ENCODE peak calls at places on chromosomes 4 and X, in eight cellular contexts. One of them, this sample, is unnamed.

GRCh38 chr4:181662383-181662782 is 580.8 kb upstream of the TENM3 start:
- DNase-seq in DMS153: no peak
- DNase-seq in M059J: peak
- DNase-seq in transverse colon: no peak
- DNase-seq in psoas muscle: no peak
- DNase-seq in epithelial cell of esophagus: no peak
- DNase-seq in left cardiac atrium: no peak
- DNase-seq in activated T-cell treated with anti-CD3 and anti-CD28 coated beads for 1 hour: no peak
- DNase-seq in this sample: no peak

GRCh38 chr4:143282170-143282760 is 54.4 kb upstream of the GAB1 start:
- DNase-seq in DMS153: no peak
- DNase-seq in M059J: no peak
- DNase-seq in transverse colon: no peak
- DNase-seq in psoas muscle: no peak
- DNase-seq in epithelial cell of esophagus: no peak
- DNase-seq in left cardiac atrium: no peak
- DNase-seq in activated T-cell treated with anti-CD3 and anti-CD28 coated beads for 1 hour: no peak
- DNase-seq in this sample: no peak

GRCh38 chrX:152024710-152025109 is 50.2 kb upstream of the GABRE start:
- DNase-seq in DMS153: no peak
- DNase-seq in M059J: peak
- DNase-seq in transverse colon: no peak
- DNase-seq in psoas muscle: no peak
- DNase-seq in epithelial cell of esophagus: no peak
- DNase-seq in left cardiac atrium: no peak
- DNase-seq in activated T-cell treated with anti-CD3 and anti-CD28 coated beads for 1 hour: no peak
- DNase-seq in this sample: no peak

GRCh38 chrX:120755066-120755846 is 120.4 kb downstream of the CT47B1 start:
- DNase-seq in DMS153: peak
- DNase-seq in M059J: no peak
- DNase-seq in transverse colon: peak
- DNase-seq in psoas muscle: no peak
- DNase-seq in epithelial cell of esophagus: no peak
- DNase-seq in left cardiac atrium: no peak
- DNase-seq in activated T-cell treated with anti-CD3 and anti-CD28 coated beads for 1 hour: no peak
- DNase-seq in this sample: no peak

GRCh38 chr4:93267747-93268146 is 560.8 kb upstream of the ATOH1 start:
- DNase-seq in DMS153: no peak
- DNase-seq in M059J: no peak
- DNase-seq in transverse colon: no peak
- DNase-seq in psoas muscle: no peak
- DNase-seq in epithelial cell of esophagus: no peak
- DNase-seq in left cardiac atrium: no peak
- DNase-seq in activated T-cell treated with anti-CD3 and anti-CD28 coated beads for 1 hour: no peak
- DNase-seq in this sample: no peak

GRCh38 chr4:186227221-186227620 is at the start of gene KLKB1:
- DNase-seq in DMS153: peak
- DNase-seq in M059J: peak
- DNase-seq in transverse colon: no peak
- DNase-seq in psoas muscle: no peak
- DNase-seq in epithelial cell of esophagus: no peak
- DNase-seq in left cardiac atrium: no peak
- DNase-seq in activated T-cell treated with anti-CD3 and anti-CD28 coated beads for 1 hour: no peak
- DNase-seq in this sample: no peak

GRCh38 chr4:8710946-8711345 is 118.4 kb downstream of the CPZ start:
- DNase-seq in DMS153: no peak
- DNase-seq in M059J: no peak
- DNase-seq in transverse colon: peak
- DNase-seq in psoas muscle: no peak
- DNase-seq in epithelial cell of esophagus: no peak
- DNase-seq in left cardiac atrium: no peak
- DNase-seq in activated T-cell treated with anti-CD3 and anti-CD28 coated beads for 1 hour: no peak
- DNase-seq in this sample: no peak

GRCh38 chrX:70762285-70762684 is 146.2 kb downstream of the TEX11 start:
- DNase-seq in DMS153: no peak
- DNase-seq in M059J: no peak
- DNase-seq in transverse colon: no peak
- DNase-seq in psoas muscle: no peak
- DNase-seq in epithelial cell of esophagus: peak
- DNase-seq in left cardiac atrium: no peak
- DNase-seq in activated T-cell treated with anti-CD3 and anti-CD28 coated beads for 1 hour: no peak
- DNase-seq in this sample: no peak

GRCh38 chr4:140568507-140569306 is at the start of gene UCP1:
- DNase-seq in DMS153: no peak
- DNase-seq in M059J: peak
- DNase-seq in transverse colon: peak
- DNase-seq in psoas muscle: peak
- DNase-seq in epithelial cell of esophagus: peak
- DNase-seq in left cardiac atrium: peak
- DNase-seq in activated T-cell treated with anti-CD3 and anti-CD28 coated beads for 1 hour: no peak
- DNase-seq in this sample: no peak

GRCh38 chr4:95798003-95798402 is 41.9 kb upstream of the PDHA2 start:
- DNase-seq in DMS153: no peak
- DNase-seq in M059J: no peak
- DNase-seq in transverse colon: no peak
- DNase-seq in psoas muscle: no peak
- DNase-seq in epithelial cell of esophagus: no peak
- DNase-seq in left cardiac atrium: no peak
- DNase-seq in activated T-cell treated with anti-CD3 and anti-CD28 coated beads for 1 hour: no peak
- DNase-seq in this sample: no peak

GRCh38 chrX:40064055-40064597 is 33.6 kb downstream of the BCOR start:
- DNase-seq in DMS153: peak
- DNase-seq in M059J: no peak
- DNase-seq in transverse colon: no peak
- DNase-seq in psoas muscle: no peak
- DNase-seq in epithelial cell of esophagus: no peak
- DNase-seq in left cardiac atrium: no peak
- DNase-seq in activated T-cell treated with anti-CD3 and anti-CD28 coated beads for 1 hour: no peak
- DNase-seq in this sample: no peak

GRCh38 chr4:1179089-1179441 is 6.7 kb upstream of the SPON2 start:
- DNase-seq in DMS153: no peak
- DNase-seq in M059J: no peak
- DNase-seq in transverse colon: no peak
- DNase-seq in psoas muscle: no peak
- DNase-seq in epithelial cell of esophagus: no peak
- DNase-seq in left cardiac atrium: no peak
- DNase-seq in activated T-cell treated with anti-CD3 and anti-CD28 coated beads for 1 hour: no peak
- DNase-seq in this sample: no peak

GRCh38 chr4:26839016-26839415 is 21.6 kb upstream of the STIM2 start:
- DNase-seq in DMS153: no peak
- DNase-seq in M059J: no peak
- DNase-seq in transverse colon: no peak
- DNase-seq in psoas muscle: no peak
- DNase-seq in epithelial cell of esophagus: no peak
- DNase-seq in left cardiac atrium: no peak
- DNase-seq in activated T-cell treated with anti-CD3 and anti-CD28 coated beads for 1 hour: no peak
- DNase-seq in this sample: no peak

GRCh38 chr4:35151816-35152572 is 1092.3 kb downstream of the ARAP2 start:
- DNase-seq in DMS153: no peak
- DNase-seq in M059J: peak
- DNase-seq in transverse colon: no peak
- DNase-seq in psoas muscle: no peak
- DNase-seq in epithelial cell of esophagus: peak
- DNase-seq in left cardiac atrium: no peak
- DNase-seq in activated T-cell treated with anti-CD3 and anti-CD28 coated beads for 1 hour: no peak
- DNase-seq in this sample: no peak

GRCh38 chr4:40990202-40990898 is 224.0 kb downstream of the APBB2 start:
- DNase-seq in DMS153: no peak
- DNase-seq in M059J: peak
- DNase-seq in transverse colon: no peak
- DNase-seq in psoas muscle: no peak
- DNase-seq in epithelial cell of esophagus: peak
- DNase-seq in left cardiac atrium: no peak
- DNase-seq in activated T-cell treated with anti-CD3 and anti-CD28 coated beads for 1 hour: no peak
- DNase-seq in this sample: peak

GRCh38 chrX:120299928-120300327 is 11.3 kb downstream of the TMEM255A start:
- DNase-seq in DMS153: peak
- DNase-seq in M059J: peak
- DNase-seq in transverse colon: no peak
- DNase-seq in psoas muscle: no peak
- DNase-seq in epithelial cell of esophagus: peak
- DNase-seq in left cardiac atrium: no peak
- DNase-seq in activated T-cell treated with anti-CD3 and anti-CD28 coated beads for 1 hour: no peak
- DNase-seq in this sample: no peak

GRCh38 chrX:42188730-42189129 is 265.4 kb upstream of the CASK start:
- DNase-seq in DMS153: no peak
- DNase-seq in M059J: no peak
- DNase-seq in transverse colon: no peak
- DNase-seq in psoas muscle: no peak
- DNase-seq in epithelial cell of esophagus: no peak
- DNase-seq in left cardiac atrium: no peak
- DNase-seq in activated T-cell treated with anti-CD3 and anti-CD28 coated beads for 1 hour: no peak
- DNase-seq in this sample: no peak

GRCh38 chr4:16227462-16227868 is 1.2 kb upstream of the TAPT1 start:
- DNase-seq in DMS153: no peak
- DNase-seq in M059J: peak
- DNase-seq in transverse colon: peak
- DNase-seq in psoas muscle: peak
- DNase-seq in epithelial cell of esophagus: peak
- DNase-seq in left cardiac atrium: peak
- DNase-seq in activated T-cell treated with anti-CD3 and anti-CD28 coated beads for 1 hour: no peak
- DNase-seq in this sample: no peak

GRCh38 chr4:42371306-42372063 is 25.8 kb upstream of the SHISA3 start:
- DNase-seq in DMS153: no peak
- DNase-seq in M059J: peak
- DNase-seq in transverse colon: no peak
- DNase-seq in psoas muscle: no peak
- DNase-seq in epithelial cell of esophagus: peak
- DNase-seq in left cardiac atrium: no peak
- DNase-seq in activated T-cell treated with anti-CD3 and anti-CD28 coated beads for 1 hour: no peak
- DNase-seq in this sample: peak

GRCh38 chr4:168744021-168744420 is 247.2 kb downstream of the PALLD start:
- DNase-seq in DMS153: no peak
- DNase-seq in M059J: no peak
- DNase-seq in transverse colon: no peak
- DNase-seq in psoas muscle: no peak
- DNase-seq in epithelial cell of esophagus: peak
- DNase-seq in left cardiac atrium: no peak
- DNase-seq in activated T-cell treated with anti-CD3 and anti-CD28 coated beads for 1 hour: no peak
- DNase-seq in this sample: no peak

GRCh38 chrX:40156472-40157227 is 58.9 kb upstream of the BCOR start:
- DNase-seq in DMS153: no peak
- DNase-seq in M059J: no peak
- DNase-seq in transverse colon: no peak
- DNase-seq in psoas muscle: no peak
- DNase-seq in epithelial cell of esophagus: no peak
- DNase-seq in left cardiac atrium: no peak
- DNase-seq in activated T-cell treated with anti-CD3 and anti-CD28 coated beads for 1 hour: no peak
- DNase-seq in this sample: no peak

GRCh38 chr4:12679217-12679616 is 804.9 kb downstream of the RAB28 start:
- DNase-seq in DMS153: no peak
- DNase-seq in M059J: no peak
- DNase-seq in transverse colon: no peak
- DNase-seq in psoas muscle: no peak
- DNase-seq in epithelial cell of esophagus: peak
- DNase-seq in left cardiac atrium: no peak
- DNase-seq in activated T-cell treated with anti-CD3 and anti-CD28 coated beads for 1 hour: no peak
- DNase-seq in this sample: no peak

GRCh38 chr4:153205757-153206156 is 1.5 kb downstream of the TRIM2 start:
- DNase-seq in DMS153: no peak
- DNase-seq in M059J: peak
- DNase-seq in transverse colon: peak
- DNase-seq in psoas muscle: no peak
- DNase-seq in epithelial cell of esophagus: peak
- DNase-seq in left cardiac atrium: no peak
- DNase-seq in activated T-cell treated with anti-CD3 and anti-CD28 coated beads for 1 hour: no peak
- DNase-seq in this sample: peak

GRCh38 chr4:8847764-8848163 is 23.9 kb downstream of the HMX1 start:
- DNase-seq in DMS153: no peak
- DNase-seq in M059J: no peak
- DNase-seq in transverse colon: peak
- DNase-seq in psoas muscle: no peak
- DNase-seq in epithelial cell of esophagus: no peak
- DNase-seq in left cardiac atrium: no peak
- DNase-seq in activated T-cell treated with anti-CD3 and anti-CD28 coated beads for 1 hour: no peak
- DNase-seq in this sample: no peak

GRCh38 chrX:153739754-153740486 is 15.3 kb downstream of the ABCD1 start:
- DNase-seq in DMS153: no peak
- DNase-seq in M059J: no peak
- DNase-seq in transverse colon: no peak
- DNase-seq in psoas muscle: no peak
- DNase-seq in epithelial cell of esophagus: peak
- DNase-seq in left cardiac atrium: no peak
- DNase-seq in activated T-cell treated with anti-CD3 and anti-CD28 coated beads for 1 hour: no peak
- DNase-seq in this sample: no peak